ENCODE peak calls at places on chromosomes 16 and 17, in five cellular contexts. O, L, Z, V and Q are unnamed samples.

GRCh38 chr17:74513987-74514631 is 17.2 kb downstream of the CD300LB start:
- DNase-seq in L (no peak), V (peak; percentile 82), O (peak; percentile 15), Z (peak; percentile 72), Q (peak; percentile 43)

GRCh38 chr17:57615836-57616235 is 129.3 kb downstream of the CCDC182 start:
- DNase-seq in L (no peak), O (no peak), Z (no peak), V (no peak), Q (no peak)

GRCh38 chr16:85261657-85262557 is 149.6 kb upstream of the CIBAR2 start:
- DNase-seq in L (no peak), V (no peak), O (peak; percentile 77), Z (no peak), Q (no peak)

GRCh38 chr17:39177256-39177655 is 11.3 kb upstream of the ARL5C start:
- DNase-seq in O (peak; percentile 20), V (peak; percentile 42), L (no peak), Z (no peak), Q (no peak)

GRCh38 chr17:58487589-58488427 is at the start of gene HSF5:
- DNase-seq in Z (peak; percentile 89), L (peak; percentile 50), O (no peak), V (no peak), Q (peak; percentile 68)

GRCh38 chr16:30882429-30883310 is 11.2 kb downstream of the BCL7C start:
- DNase-seq in L (no peak), O (no peak), V (no peak), Z (no peak), Q (no peak)

GRCh38 chr17:74813793-74814192 is 37.6 kb upstream of the NAT9 start:
- DNase-seq in Z (no peak), V (no peak), L (no peak), O (no peak), Q (no peak)

GRCh38 chr16:68332411-68333121 is 21.7 kb downstream of the PRMT7 start:
- DNase-seq in V (no peak), O (no peak), L (no peak), Z (no peak), Q (no peak)

GRCh38 chr16:13426279-13426678 is 493.7 kb upstream of the ERCC4 start:
- DNase-seq in V (peak; percentile 38), O (peak; percentile 31), Z (no peak), L (no peak), Q (no peak)

GRCh38 chr16:27431773-27432599 is 30.0 kb downstream of the IL21R start:
- DNase-seq in O (no peak), L (no peak), V (peak; percentile 61), Z (no peak), Q (no peak)

GRCh38 chr16:70437017-70437581 is 1.8 kb downstream of the ST3GAL2 start:
- DNase-seq in L (no peak), O (peak; percentile 94), V (no peak), Z (no peak), Q (no peak)

GRCh38 chr17:58280480-58281217 is at the start of gene MPO:
- DNase-seq in O (no peak), V (no peak), Z (no peak), L (no peak), Q (no peak)

GRCh38 chr17:47279062-47279801 is 25.6 kb downstream of the ITGB3 start:
- DNase-seq in V (peak; percentile 64), L (peak; percentile 77), O (peak; percentile 83), Z (no peak), Q (no peak)

GRCh38 chr17:63275318-63275967 is 170.7 kb downstream of the CYB561 start:
- DNase-seq in O (peak; percentile 54), L (no peak), Z (no peak), V (peak; percentile 99), Q (no peak)

GRCh38 chr16:30131869-30132475 is 9.0 kb upstream of the MAPK3 start:
- DNase-seq in Z (no peak), O (no peak), L (no peak), V (no peak), Q (no peak)

GRCh38 chr17:17342242-17342945 is 39.2 kb downstream of the NT5M start:
- DNase-seq in O (no peak), V (no peak), L (no peak), Z (no peak), Q (no peak)

GRCh38 chr17:2385240-2386202 is 15.3 kb downstream of the MNT start:
- DNase-seq in O (no peak), Z (no peak), V (no peak), L (no peak), Q (no peak)

GRCh38 chr16:30149250-30149885 is 26.3 kb upstream of the MAPK3 start:
- DNase-seq in V (no peak), O (peak; percentile 28), L (no peak), Z (no peak), Q (no peak)

GRCh38 chr16:81429045-81429521 is 15.5 kb upstream of the CMIP start:
- DNase-seq in Z (no peak), O (peak; percentile 66), V (peak; percentile 45), L (peak; percentile 63), Q (no peak)

GRCh38 chr17:17698371-17698770 is 17.1 kb downstream of the RAI1 start:
- DNase-seq in V (no peak), Z (no peak), L (no peak), O (no peak), Q (no peak)

GRCh38 chr16:1968146-1968953 is 1.7 kb downstream of the RNF151 start:
- DNase-seq in Z (no peak), V (no peak), O (no peak), L (no peak), Q (no peak)

GRCh38 chr17:77608431-77608830 is 350.1 kb upstream of the TNRC6C start:
- DNase-seq in O (no peak), Z (no peak), V (no peak), L (no peak), Q (no peak)

GRCh38 chr17:51365090-51365489 is 104.7 kb downstream of the UTP18 start:
- DNase-seq in V (no peak), O (peak; percentile 64), L (peak; percentile 36), Z (no peak), Q (peak; percentile 8)

GRCh38 chr16:63735456-63735855 is 1386.4 kb downstream of the CDH11 start:
- DNase-seq in O (no peak), Z (no peak), L (no peak), V (no peak), Q (no peak)

GRCh38 chr17:79174905-79175856 is 100.6 kb downstream of the ENGASE start:
- DNase-seq in O (no peak), Z (no peak), V (no peak), L (no peak), Q (no peak)

GRCh38 chr16:54817432-54817831 is 113.2 kb upstream of the IRX5 start:
- DNase-seq in V (peak; percentile 78), L (no peak), Z (no peak), O (peak; percentile 10), Q (no peak)

GRCh38 chr17:28963212-28963611 is 11.9 kb upstream of the PHF12 start:
- DNase-seq in V (no peak), O (no peak), Z (peak; percentile 24), L (peak; percentile 2), Q (no peak)

GRCh38 chr16:56911771-56912541 is 20.0 kb upstream of the HERPUD1 start:
- DNase-seq in L (peak; percentile 42), Z (no peak), O (no peak), V (no peak), Q (no peak)